ENCODE peak calls at places on chromosomes 1 and 21, in eight cellular contexts. One of them, this sample, is unnamed.

GRCh38 chr1:110916274-110916668 is 43.3 kb downstream of the CD53 start:
- DNase-seq in heart left ventricle: no peak
- DNase-seq in breast epithelium: no peak
- DNase-seq in cardiac muscle cell: no peak
- DNase-seq in suprapubic skin: no peak
- DNase-seq in prostate gland: no peak
- DNase-seq in esophagus squamous epithelium: no peak
- DNase-seq in uterus: no peak
- DNase-seq in this sample: no peak

GRCh38 chr1:59560807-59561450 is 253.8 kb upstream of the HOOK1 start:
- DNase-seq in heart left ventricle: no peak
- DNase-seq in breast epithelium: no peak
- DNase-seq in cardiac muscle cell: no peak
- DNase-seq in suprapubic skin: no peak
- DNase-seq in prostate gland: no peak
- DNase-seq in esophagus squamous epithelium: no peak
- DNase-seq in uterus: no peak
- DNase-seq in this sample: no peak

GRCh38 chr1:237859014-237859413 is 31.7 kb downstream of the ZP4 start:
- DNase-seq in heart left ventricle: no peak
- DNase-seq in breast epithelium: no peak
- DNase-seq in cardiac muscle cell: no peak
- DNase-seq in suprapubic skin: no peak
- DNase-seq in prostate gland: no peak
- DNase-seq in esophagus squamous epithelium: no peak
- DNase-seq in uterus: no peak
- DNase-seq in this sample: no peak

GRCh38 chr1:42756956-42757891 is 9.6 kb downstream of the P3H1 start:
- DNase-seq in heart left ventricle: no peak
- DNase-seq in breast epithelium: no peak
- DNase-seq in cardiac muscle cell: peak; percentile 64
- DNase-seq in suprapubic skin: peak; percentile 35
- DNase-seq in prostate gland: no peak
- DNase-seq in esophagus squamous epithelium: no peak
- DNase-seq in uterus: no peak
- DNase-seq in this sample: peak; percentile 63

GRCh38 chr21:44927587-44928461 is 7.1 kb upstream of the ITGB2 start:
- DNase-seq in heart left ventricle: peak; percentile 66
- DNase-seq in breast epithelium: peak; percentile 68
- DNase-seq in cardiac muscle cell: no peak
- DNase-seq in suprapubic skin: no peak
- DNase-seq in prostate gland: no peak
- DNase-seq in esophagus squamous epithelium: no peak
- DNase-seq in uterus: no peak
- DNase-seq in this sample: no peak

GRCh38 chr1:38173848-38174247 is 127.3 kb upstream of the POU3F1 start:
- DNase-seq in heart left ventricle: no peak
- DNase-seq in breast epithelium: no peak
- DNase-seq in cardiac muscle cell: no peak
- DNase-seq in suprapubic skin: no peak
- DNase-seq in prostate gland: no peak
- DNase-seq in esophagus squamous epithelium: no peak
- DNase-seq in uterus: no peak
- DNase-seq in this sample: no peak

GRCh38 chr1:247211339-247211738 is 39.5 kb upstream of the ZNF124 start:
- DNase-seq in heart left ventricle: no peak
- DNase-seq in breast epithelium: no peak
- DNase-seq in cardiac muscle cell: no peak
- DNase-seq in suprapubic skin: no peak
- DNase-seq in prostate gland: no peak
- DNase-seq in esophagus squamous epithelium: no peak
- DNase-seq in uterus: no peak
- DNase-seq in this sample: no peak

GRCh38 chr1:12275370-12275769 is 45.5 kb downstream of the VPS13D start:
- DNase-seq in heart left ventricle: no peak
- DNase-seq in breast epithelium: no peak
- DNase-seq in cardiac muscle cell: peak; percentile 54
- DNase-seq in suprapubic skin: no peak
- DNase-seq in prostate gland: no peak
- DNase-seq in esophagus squamous epithelium: no peak
- DNase-seq in uterus: no peak
- DNase-seq in this sample: peak; percentile 23

GRCh38 chr1:119815361-119815760 is 4.1 kb upstream of the REG4 start:
- DNase-seq in heart left ventricle: no peak
- DNase-seq in breast epithelium: no peak
- DNase-seq in cardiac muscle cell: no peak
- DNase-seq in suprapubic skin: no peak
- DNase-seq in prostate gland: no peak
- DNase-seq in esophagus squamous epithelium: no peak
- DNase-seq in uterus: no peak
- DNase-seq in this sample: no peak

GRCh38 chr1:207958376-207959139 is 47.6 kb upstream of the CD34 start:
- DNase-seq in heart left ventricle: no peak
- DNase-seq in breast epithelium: no peak
- DNase-seq in cardiac muscle cell: no peak
- DNase-seq in suprapubic skin: no peak
- DNase-seq in prostate gland: peak; percentile 29
- DNase-seq in esophagus squamous epithelium: no peak
- DNase-seq in uterus: no peak
- DNase-seq in this sample: no peak

GRCh38 chr1:62784509-62785365 is 805 bp downstream of the ATG4C start:
- DNase-seq in heart left ventricle: no peak
- DNase-seq in breast epithelium: no peak
- DNase-seq in cardiac muscle cell: no peak
- DNase-seq in suprapubic skin: no peak
- DNase-seq in prostate gland: no peak
- DNase-seq in esophagus squamous epithelium: no peak
- DNase-seq in uterus: no peak
- DNase-seq in this sample: no peak

GRCh38 chr1:145906954-145907755 is 2.7 kb downstream of the ITGA10 start:
- DNase-seq in heart left ventricle: no peak
- DNase-seq in breast epithelium: no peak
- DNase-seq in cardiac muscle cell: no peak
- DNase-seq in suprapubic skin: no peak
- DNase-seq in prostate gland: no peak
- DNase-seq in esophagus squamous epithelium: no peak
- DNase-seq in uterus: no peak
- DNase-seq in this sample: peak; percentile 10

GRCh38 chr1:114342376-114342775 is 168.6 kb downstream of the TRIM33 start:
- DNase-seq in heart left ventricle: no peak
- DNase-seq in breast epithelium: no peak
- DNase-seq in cardiac muscle cell: no peak
- DNase-seq in suprapubic skin: no peak
- DNase-seq in prostate gland: no peak
- DNase-seq in esophagus squamous epithelium: no peak
- DNase-seq in uterus: no peak
- DNase-seq in this sample: no peak

GRCh38 chr21:42040411-42041180 is 30.4 kb upstream of the ZBTB21 start:
- DNase-seq in heart left ventricle: no peak
- DNase-seq in breast epithelium: peak; percentile 48
- DNase-seq in cardiac muscle cell: no peak
- DNase-seq in suprapubic skin: no peak
- DNase-seq in prostate gland: no peak
- DNase-seq in esophagus squamous epithelium: no peak
- DNase-seq in uterus: peak; percentile 58
- DNase-seq in this sample: no peak

GRCh38 chr1:198132060-198132781 is 24.6 kb upstream of the NEK7 start:
- DNase-seq in heart left ventricle: no peak
- DNase-seq in breast epithelium: no peak
- DNase-seq in cardiac muscle cell: no peak
- DNase-seq in suprapubic skin: no peak
- DNase-seq in prostate gland: no peak
- DNase-seq in esophagus squamous epithelium: no peak
- DNase-seq in uterus: no peak
- DNase-seq in this sample: no peak

GRCh38 chr1:93579891-93580290 is 101.7 kb downstream of the BCAR3 start:
- DNase-seq in heart left ventricle: no peak
- DNase-seq in breast epithelium: peak; percentile 86
- DNase-seq in cardiac muscle cell: no peak
- DNase-seq in suprapubic skin: no peak
- DNase-seq in prostate gland: peak; percentile 47
- DNase-seq in esophagus squamous epithelium: no peak
- DNase-seq in uterus: peak; percentile 76
- DNase-seq in this sample: no peak

GRCh38 chr1:9723068-9723805 is 71.7 kb downstream of the PIK3CD start:
- DNase-seq in heart left ventricle: no peak
- DNase-seq in breast epithelium: no peak
- DNase-seq in cardiac muscle cell: no peak
- DNase-seq in suprapubic skin: no peak
- DNase-seq in prostate gland: no peak
- DNase-seq in esophagus squamous epithelium: no peak
- DNase-seq in uterus: no peak
- DNase-seq in this sample: no peak

GRCh38 chr1:225534135-225534534 is 106.3 kb upstream of the LBR start:
- DNase-seq in heart left ventricle: no peak
- DNase-seq in breast epithelium: no peak
- DNase-seq in cardiac muscle cell: no peak
- DNase-seq in suprapubic skin: no peak
- DNase-seq in prostate gland: no peak
- DNase-seq in esophagus squamous epithelium: no peak
- DNase-seq in uterus: no peak
- DNase-seq in this sample: no peak

GRCh38 chr1:41381691-41382530 is 20.7 kb downstream of the FOXO6 start:
- DNase-seq in heart left ventricle: no peak
- DNase-seq in breast epithelium: no peak
- DNase-seq in cardiac muscle cell: peak; percentile 49
- DNase-seq in suprapubic skin: no peak
- DNase-seq in prostate gland: no peak
- DNase-seq in esophagus squamous epithelium: no peak
- DNase-seq in uterus: no peak
- DNase-seq in this sample: no peak

GRCh38 chr1:178540646-178541045 is 27.7 kb downstream of the TEX35 start:
- DNase-seq in heart left ventricle: no peak
- DNase-seq in breast epithelium: no peak
- DNase-seq in cardiac muscle cell: no peak
- DNase-seq in suprapubic skin: peak; percentile 20
- DNase-seq in prostate gland: no peak
- DNase-seq in esophagus squamous epithelium: no peak
- DNase-seq in uterus: no peak
- DNase-seq in this sample: peak; percentile 67

DNA sequence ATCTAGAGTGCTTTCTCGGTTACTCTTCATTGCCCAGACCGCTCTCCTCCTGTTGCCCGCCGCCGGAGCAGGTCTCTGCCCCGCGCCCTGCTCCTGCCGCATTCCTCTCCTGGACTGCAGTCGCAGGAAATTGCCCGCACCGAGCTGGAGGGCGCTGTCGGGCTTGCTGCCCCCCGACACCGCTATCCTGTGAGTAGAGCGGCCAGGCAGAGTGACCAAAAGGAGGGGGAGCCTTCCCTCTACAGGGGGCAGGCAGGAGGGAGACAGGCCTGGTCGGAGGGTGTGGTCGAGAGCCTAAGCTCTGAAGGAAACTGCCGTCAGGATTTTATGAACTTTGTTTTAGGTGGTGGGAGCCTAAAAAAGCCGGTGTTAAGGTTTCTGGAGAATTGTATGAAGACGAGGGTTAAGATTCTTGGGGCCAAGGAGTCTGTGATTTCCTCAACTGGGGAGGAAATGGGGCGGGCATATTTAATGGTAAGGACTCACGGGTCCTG is 506 bp downstream of the LRIG2 start:
- DNase-seq in heart left ventricle: peak; percentile 64
- DNase-seq in breast epithelium: peak; percentile 44
- DNase-seq in cardiac muscle cell: peak; percentile 83
- DNase-seq in suprapubic skin: no peak
- DNase-seq in prostate gland: peak; percentile 47
- DNase-seq in esophagus squamous epithelium: no peak
- DNase-seq in uterus: peak; percentile 35
- DNase-seq in this sample: peak; percentile 65
- TF ChIP-seq CTCF in heart left ventricle: no peak
- TF ChIP-seq CTCF in breast epithelium: peak; percentile 27
- TF ChIP-seq CTCF in cardiac muscle cell: peak; percentile 58
- TF ChIP-seq CTCF in suprapubic skin: no peak
- TF ChIP-seq CTCF in prostate gland: peak; percentile 10
- TF ChIP-seq CTCF in esophagus squamous epithelium: no peak
- TF ChIP-seq CTCF in uterus: no peak
- TF ChIP-seq CTCF in this sample: peak; percentile 59

GRCh38 chr21:36338975-36339374 is 19.0 kb downstream of the MORC3 start:
- DNase-seq in heart left ventricle: no peak
- DNase-seq in breast epithelium: no peak
- DNase-seq in cardiac muscle cell: no peak
- DNase-seq in suprapubic skin: no peak
- DNase-seq in prostate gland: no peak
- DNase-seq in esophagus squamous epithelium: no peak
- DNase-seq in uterus: no peak
- DNase-seq in this sample: no peak

GRCh38 chr21:36337099-36337509 is 17.1 kb downstream of the MORC3 start:
- DNase-seq in heart left ventricle: no peak
- DNase-seq in breast epithelium: no peak
- DNase-seq in cardiac muscle cell: no peak
- DNase-seq in suprapubic skin: no peak
- DNase-seq in prostate gland: peak; percentile 37
- DNase-seq in esophagus squamous epithelium: no peak
- DNase-seq in uterus: no peak
- DNase-seq in this sample: no peak
- H3K27ac ChIP-seq in heart left ventricle: no peak overlapping the region
- H3K27ac ChIP-seq in breast epithelium: no peak overlapping the region
- H3K27ac ChIP-seq in cardiac muscle cell: no peak overlapping the region
- H3K27ac ChIP-seq in suprapubic skin: peak overlapping the region; percentile 55
- H3K27ac ChIP-seq in prostate gland: no peak overlapping the region
- H3K27ac ChIP-seq in esophagus squamous epithelium: peak overlapping the region; percentile 81
- H3K27ac ChIP-seq in uterus: no peak overlapping the region
- H3K27ac ChIP-seq in this sample: no peak overlapping the region

GRCh38 chr1:174123843-174124242 is 35.5 kb upstream of the RABGAP1L start:
- DNase-seq in heart left ventricle: no peak
- DNase-seq in breast epithelium: no peak
- DNase-seq in cardiac muscle cell: no peak
- DNase-seq in suprapubic skin: no peak
- DNase-seq in prostate gland: no peak
- DNase-seq in esophagus squamous epithelium: no peak
- DNase-seq in uterus: no peak
- DNase-seq in this sample: no peak
- H3K4me3 ChIP-seq in heart left ventricle: no peak overlapping the region
- H3K4me3 ChIP-seq in breast epithelium: no peak overlapping the region
- H3K4me3 ChIP-seq in cardiac muscle cell: no peak overlapping the region
- H3K4me3 ChIP-seq in suprapubic skin: no peak overlapping the region
- H3K4me3 ChIP-seq in prostate gland: no peak overlapping the region
- H3K4me3 ChIP-seq in esophagus squamous epithelium: no peak overlapping the region
- H3K4me3 ChIP-seq in uterus: no peak overlapping the region
- H3K4me3 ChIP-seq in this sample: no peak overlapping the region

DNA sequence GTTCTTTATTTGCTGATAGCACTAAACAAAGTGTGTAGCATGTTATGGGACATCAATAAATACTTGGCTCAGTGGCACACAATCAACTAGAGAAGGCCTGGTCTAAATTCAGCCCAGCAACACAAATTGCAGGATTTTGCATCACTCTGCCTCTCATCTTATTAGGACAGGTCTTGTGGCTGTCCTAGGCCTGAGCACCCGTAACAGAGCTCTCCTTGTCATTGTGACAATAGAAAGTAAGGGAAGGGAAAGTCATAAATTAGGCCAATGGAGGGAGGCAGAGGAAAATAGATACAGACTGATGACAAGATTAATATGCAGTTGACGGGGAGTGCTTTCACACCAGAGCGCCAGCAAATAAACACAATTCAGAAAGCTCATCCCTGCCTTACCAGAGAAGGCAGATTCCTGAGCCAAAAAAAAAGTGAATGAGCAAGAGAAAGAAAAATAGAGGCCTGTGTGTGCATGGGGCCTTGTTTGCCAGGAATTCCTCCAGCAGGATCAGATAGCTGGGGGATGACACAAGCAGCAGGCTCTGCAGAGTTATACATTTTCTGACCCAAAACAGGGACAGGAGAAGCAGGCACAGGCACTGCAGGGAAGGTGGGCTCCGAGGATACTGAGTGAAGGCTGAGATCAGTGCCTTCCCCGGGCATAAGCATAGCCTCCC is 109.9 kb upstream of the SPAG17 start:
- DNase-seq in heart left ventricle: no peak
- DNase-seq in breast epithelium: no peak
- DNase-seq in cardiac muscle cell: no peak
- DNase-seq in suprapubic skin: no peak
- DNase-seq in prostate gland: no peak
- DNase-seq in esophagus squamous epithelium: no peak
- DNase-seq in uterus: no peak
- DNase-seq in this sample: no peak
- TF ChIP-seq CTCF in heart left ventricle: no peak
- TF ChIP-seq CTCF in breast epithelium: no peak
- TF ChIP-seq CTCF in cardiac muscle cell: no peak
- TF ChIP-seq CTCF in suprapubic skin: no peak
- TF ChIP-seq CTCF in prostate gland: no peak
- TF ChIP-seq CTCF in esophagus squamous epithelium: no peak
- TF ChIP-seq CTCF in uterus: no peak
- TF ChIP-seq CTCF in this sample: no peak